ENCODE peak calls at places on chromosomes 16 and 17, in four cellular contexts. One of them, this sample, is unnamed.

GRCh38 chr16:83845263-83845662 is 37.5 kb downstream of the HSBP1 start:
- DNase-seq in CD4-positive, alpha-beta T cell: no peak
- DNase-seq in T-helper 17 cell: no peak
- DNase-seq in stimulated activated effector memory CD8-positive, alpha-beta T cell treated with anti-CD3 and anti-CD28 coated beads, Interleukin-12 subunit alpha, Interleukin-12 subunit beta, amount 100 ng/mL, for 72 hours: no peak
- DNase-seq in this sample: no peak

GRCh38 chr17:77768475-77768874 is 190.0 kb upstream of the TNRC6C start:
- DNase-seq in CD4-positive, alpha-beta T cell: no peak
- DNase-seq in T-helper 17 cell: no peak
- DNase-seq in stimulated activated effector memory CD8-positive, alpha-beta T cell treated with anti-CD3 and anti-CD28 coated beads, Interleukin-12 subunit alpha, Interleukin-12 subunit beta, amount 100 ng/mL, for 72 hours: no peak
- DNase-seq in this sample: no peak

GRCh38 chr17:51643702-51644490 is 383.6 kb downstream of the UTP18 start:
- DNase-seq in CD4-positive, alpha-beta T cell: no peak
- DNase-seq in T-helper 17 cell: no peak
- DNase-seq in stimulated activated effector memory CD8-positive, alpha-beta T cell treated with anti-CD3 and anti-CD28 coated beads, Interleukin-12 subunit alpha, Interleukin-12 subunit beta, amount 100 ng/mL, for 72 hours: no peak
- DNase-seq in this sample: no peak

GRCh38 chr17:5694507-5694906 is 110.2 kb upstream of the NLRP1 start:
- DNase-seq in CD4-positive, alpha-beta T cell: no peak
- DNase-seq in T-helper 17 cell: no peak
- DNase-seq in stimulated activated effector memory CD8-positive, alpha-beta T cell treated with anti-CD3 and anti-CD28 coated beads, Interleukin-12 subunit alpha, Interleukin-12 subunit beta, amount 100 ng/mL, for 72 hours: no peak
- DNase-seq in this sample: no peak

GRCh38 chr16:85423186-85423550 is 190.0 kb upstream of the GSE1 start:
- DNase-seq in CD4-positive, alpha-beta T cell: no peak
- DNase-seq in T-helper 17 cell: no peak
- DNase-seq in stimulated activated effector memory CD8-positive, alpha-beta T cell treated with anti-CD3 and anti-CD28 coated beads, Interleukin-12 subunit alpha, Interleukin-12 subunit beta, amount 100 ng/mL, for 72 hours: no peak
- DNase-seq in this sample: no peak

GRCh38 chr16:67663877-67664222 is 2.7 kb downstream of the ENKD1 start:
- DNase-seq in CD4-positive, alpha-beta T cell: no peak
- DNase-seq in T-helper 17 cell: no peak
- DNase-seq in stimulated activated effector memory CD8-positive, alpha-beta T cell treated with anti-CD3 and anti-CD28 coated beads, Interleukin-12 subunit alpha, Interleukin-12 subunit beta, amount 100 ng/mL, for 72 hours: no peak
- DNase-seq in this sample: no peak

GRCh38 chr17:81516439-81516838 is 3.8 kb upstream of the ACTG1 start:
- DNase-seq in CD4-positive, alpha-beta T cell: no peak
- DNase-seq in T-helper 17 cell: no peak
- DNase-seq in stimulated activated effector memory CD8-positive, alpha-beta T cell treated with anti-CD3 and anti-CD28 coated beads, Interleukin-12 subunit alpha, Interleukin-12 subunit beta, amount 100 ng/mL, for 72 hours: no peak
- DNase-seq in this sample: no peak

GRCh38 chr17:69961488-69962145 is 113.4 kb upstream of the KCNJ16 start:
- DNase-seq in CD4-positive, alpha-beta T cell: no peak
- DNase-seq in T-helper 17 cell: no peak
- DNase-seq in stimulated activated effector memory CD8-positive, alpha-beta T cell treated with anti-CD3 and anti-CD28 coated beads, Interleukin-12 subunit alpha, Interleukin-12 subunit beta, amount 100 ng/mL, for 72 hours: no peak
- DNase-seq in this sample: peak; percentile 20

GRCh38 chr16:8583712-8584111 is 6.6 kb downstream of the TMEM114 start:
- DNase-seq in CD4-positive, alpha-beta T cell: no peak
- DNase-seq in T-helper 17 cell: no peak
- DNase-seq in stimulated activated effector memory CD8-positive, alpha-beta T cell treated with anti-CD3 and anti-CD28 coated beads, Interleukin-12 subunit alpha, Interleukin-12 subunit beta, amount 100 ng/mL, for 72 hours: no peak
- DNase-seq in this sample: no peak

GRCh38 chr17:58648236-58648635 is 43.6 kb downstream of the TEX14 start:
- DNase-seq in CD4-positive, alpha-beta T cell: no peak
- DNase-seq in T-helper 17 cell: no peak
- DNase-seq in stimulated activated effector memory CD8-positive, alpha-beta T cell treated with anti-CD3 and anti-CD28 coated beads, Interleukin-12 subunit alpha, Interleukin-12 subunit beta, amount 100 ng/mL, for 72 hours: no peak
- DNase-seq in this sample: no peak

GRCh38 chr17:7015587-7016020 is 3.2 kb downstream of the RNASEK start:
- DNase-seq in CD4-positive, alpha-beta T cell: no peak
- DNase-seq in T-helper 17 cell: no peak
- DNase-seq in stimulated activated effector memory CD8-positive, alpha-beta T cell treated with anti-CD3 and anti-CD28 coated beads, Interleukin-12 subunit alpha, Interleukin-12 subunit beta, amount 100 ng/mL, for 72 hours: peak; percentile 15
- DNase-seq in this sample: no peak

GRCh38 chr16:1108299-1109252 is 12.5 kb upstream of the C1QTNF8 start:
- DNase-seq in CD4-positive, alpha-beta T cell: no peak
- DNase-seq in T-helper 17 cell: no peak
- DNase-seq in stimulated activated effector memory CD8-positive, alpha-beta T cell treated with anti-CD3 and anti-CD28 coated beads, Interleukin-12 subunit alpha, Interleukin-12 subunit beta, amount 100 ng/mL, for 72 hours: no peak
- DNase-seq in this sample: peak; percentile 73

GRCh38 chr17:72425133-72425795 is 304.4 kb downstream of the SOX9 start:
- DNase-seq in CD4-positive, alpha-beta T cell: no peak
- DNase-seq in T-helper 17 cell: no peak
- DNase-seq in stimulated activated effector memory CD8-positive, alpha-beta T cell treated with anti-CD3 and anti-CD28 coated beads, Interleukin-12 subunit alpha, Interleukin-12 subunit beta, amount 100 ng/mL, for 72 hours: no peak
- DNase-seq in this sample: no peak

GRCh38 chr16:53912155-53912554 is 208.2 kb downstream of the FTO start:
- DNase-seq in CD4-positive, alpha-beta T cell: peak; percentile 6
- DNase-seq in T-helper 17 cell: no peak
- DNase-seq in stimulated activated effector memory CD8-positive, alpha-beta T cell treated with anti-CD3 and anti-CD28 coated beads, Interleukin-12 subunit alpha, Interleukin-12 subunit beta, amount 100 ng/mL, for 72 hours: no peak
- DNase-seq in this sample: no peak

GRCh38 chr17:41665566-41666335 is 22.9 kb upstream of the EIF1 start:
- DNase-seq in CD4-positive, alpha-beta T cell: peak; percentile 87
- DNase-seq in T-helper 17 cell: peak; percentile 91
- DNase-seq in stimulated activated effector memory CD8-positive, alpha-beta T cell treated with anti-CD3 and anti-CD28 coated beads, Interleukin-12 subunit alpha, Interleukin-12 subunit beta, amount 100 ng/mL, for 72 hours: peak; percentile 95
- DNase-seq in this sample: peak; percentile 97

GRCh38 chr16:86975445-86975844 is 341.7 kb downstream of the C16orf95 start:
- DNase-seq in CD4-positive, alpha-beta T cell: no peak
- DNase-seq in T-helper 17 cell: no peak
- DNase-seq in stimulated activated effector memory CD8-positive, alpha-beta T cell treated with anti-CD3 and anti-CD28 coated beads, Interleukin-12 subunit alpha, Interleukin-12 subunit beta, amount 100 ng/mL, for 72 hours: no peak
- DNase-seq in this sample: peak; percentile 86

GRCh38 chr17:77609553-77610517 is 348.7 kb upstream of the TNRC6C start:
- DNase-seq in CD4-positive, alpha-beta T cell: peak; percentile 56
- DNase-seq in T-helper 17 cell: no peak
- DNase-seq in stimulated activated effector memory CD8-positive, alpha-beta T cell treated with anti-CD3 and anti-CD28 coated beads, Interleukin-12 subunit alpha, Interleukin-12 subunit beta, amount 100 ng/mL, for 72 hours: no peak
- DNase-seq in this sample: no peak

GRCh38 chr16:23110257-23110899 is 38.9 kb downstream of the USP31 start:
- DNase-seq in CD4-positive, alpha-beta T cell: no peak
- DNase-seq in T-helper 17 cell: no peak
- DNase-seq in stimulated activated effector memory CD8-positive, alpha-beta T cell treated with anti-CD3 and anti-CD28 coated beads, Interleukin-12 subunit alpha, Interleukin-12 subunit beta, amount 100 ng/mL, for 72 hours: no peak
- DNase-seq in this sample: no peak

GRCh38 chr16:82832861-82833260 is 206.1 kb downstream of the CDH13 start:
- DNase-seq in CD4-positive, alpha-beta T cell: no peak
- DNase-seq in T-helper 17 cell: no peak
- DNase-seq in stimulated activated effector memory CD8-positive, alpha-beta T cell treated with anti-CD3 and anti-CD28 coated beads, Interleukin-12 subunit alpha, Interleukin-12 subunit beta, amount 100 ng/mL, for 72 hours: no peak
- DNase-seq in this sample: peak; percentile 10

GRCh38 chr16:31149332-31149731 is 534 bp downstream of the PRSS36 start:
- DNase-seq in CD4-positive, alpha-beta T cell: no peak
- DNase-seq in T-helper 17 cell: no peak
- DNase-seq in stimulated activated effector memory CD8-positive, alpha-beta T cell treated with anti-CD3 and anti-CD28 coated beads, Interleukin-12 subunit alpha, Interleukin-12 subunit beta, amount 100 ng/mL, for 72 hours: no peak
- DNase-seq in this sample: no peak

GRCh38 chr17:2693561-2694380 is 17.8 kb downstream of the CLUH start:
- DNase-seq in CD4-positive, alpha-beta T cell: no peak
- DNase-seq in T-helper 17 cell: no peak
- DNase-seq in stimulated activated effector memory CD8-positive, alpha-beta T cell treated with anti-CD3 and anti-CD28 coated beads, Interleukin-12 subunit alpha, Interleukin-12 subunit beta, amount 100 ng/mL, for 72 hours: no peak
- DNase-seq in this sample: peak; percentile 7

GRCh38 chr17:41052594-41052993 is 2.4 kb downstream of the KRTAP2-2 start:
- DNase-seq in CD4-positive, alpha-beta T cell: no peak
- DNase-seq in T-helper 17 cell: no peak
- DNase-seq in stimulated activated effector memory CD8-positive, alpha-beta T cell treated with anti-CD3 and anti-CD28 coated beads, Interleukin-12 subunit alpha, Interleukin-12 subunit beta, amount 100 ng/mL, for 72 hours: no peak
- DNase-seq in this sample: no peak

GRCh38 chr17:62860962-62861873 is 53.1 kb upstream of the MARCHF10 start:
- DNase-seq in CD4-positive, alpha-beta T cell: no peak
- DNase-seq in T-helper 17 cell: no peak
- DNase-seq in stimulated activated effector memory CD8-positive, alpha-beta T cell treated with anti-CD3 and anti-CD28 coated beads, Interleukin-12 subunit alpha, Interleukin-12 subunit beta, amount 100 ng/mL, for 72 hours: no peak
- DNase-seq in this sample: no peak

GRCh38 chr17:77072670-77073069 is 68.1 kb upstream of the SEC14L1 start:
- DNase-seq in CD4-positive, alpha-beta T cell: no peak
- DNase-seq in T-helper 17 cell: no peak
- DNase-seq in stimulated activated effector memory CD8-positive, alpha-beta T cell treated with anti-CD3 and anti-CD28 coated beads, Interleukin-12 subunit alpha, Interleukin-12 subunit beta, amount 100 ng/mL, for 72 hours: no peak
- DNase-seq in this sample: no peak